ENCODE peak calls at places on chromosomes 7 and 10, in four cellular contexts. X is GM12878, F is mammary epithelial cell, A is neural progenitor cell. T is an unnamed sample.

GRCh38 chr10:114404171-114405010 is at the start of gene AFAP1L2:
- DNase-seq in X (no peak), F (peak), A (peak), T (no peak)

GRCh38 chr7:4715385-4715770 is 33.3 kb downstream of the FOXK1 start:
- DNase-seq in X (no peak), A (no peak), F (peak), T (peak)

GRCh38 chr7:24318326-24318725 is 34.3 kb downstream of the NPY start:
- DNase-seq in F (no peak), X (no peak), A (peak), T (peak)

GRCh38 chr10:54091237-54091636 is 709.8 kb downstream of the PCDH15 start:
- DNase-seq in F (no peak), X (no peak), A (no peak), T (no peak)

GRCh38 chr7:22361795-22362194 is 4.8 kb upstream of the RAPGEF5 start:
- DNase-seq in F (peak), A (no peak), X (no peak), T (no peak)

GRCh38 chr10:131858118-131858515 is 42.7 kb upstream of the PPP2R2D start:
- DNase-seq in X (no peak), A (no peak), F (no peak), T (no peak)

GRCh38 chr10:117539271-117539876 is 3.2 kb upstream of the EMX2 start:
- DNase-seq in F (no peak), X (no peak), A (no peak), T (no peak)

GRCh38 chr10:3848768-3849643 is 64.0 kb upstream of the KLF6 start:
- DNase-seq in X (no peak), A (no peak), F (peak), T (peak)

GRCh38 chr10:96041146-96041545 is 2.2 kb upstream of the CCNJ start:
- DNase-seq in F (no peak), X (no peak), A (no peak), T (no peak)

GRCh38 chr10:96043157-96043894 is at the start of gene CCNJ:
- DNase-seq in X (peak), A (peak), F (peak), T (peak)

GRCh38 chr10:96046546-96046945 is 3.2 kb downstream of the CCNJ start:
- DNase-seq in X (no peak), F (no peak), A (no peak), T (no peak)

GRCh38 chr10:96044686-96045085 is 1.3 kb downstream of the CCNJ start:
- DNase-seq in A (peak), X (no peak), F (peak), T (peak)

DNA sequence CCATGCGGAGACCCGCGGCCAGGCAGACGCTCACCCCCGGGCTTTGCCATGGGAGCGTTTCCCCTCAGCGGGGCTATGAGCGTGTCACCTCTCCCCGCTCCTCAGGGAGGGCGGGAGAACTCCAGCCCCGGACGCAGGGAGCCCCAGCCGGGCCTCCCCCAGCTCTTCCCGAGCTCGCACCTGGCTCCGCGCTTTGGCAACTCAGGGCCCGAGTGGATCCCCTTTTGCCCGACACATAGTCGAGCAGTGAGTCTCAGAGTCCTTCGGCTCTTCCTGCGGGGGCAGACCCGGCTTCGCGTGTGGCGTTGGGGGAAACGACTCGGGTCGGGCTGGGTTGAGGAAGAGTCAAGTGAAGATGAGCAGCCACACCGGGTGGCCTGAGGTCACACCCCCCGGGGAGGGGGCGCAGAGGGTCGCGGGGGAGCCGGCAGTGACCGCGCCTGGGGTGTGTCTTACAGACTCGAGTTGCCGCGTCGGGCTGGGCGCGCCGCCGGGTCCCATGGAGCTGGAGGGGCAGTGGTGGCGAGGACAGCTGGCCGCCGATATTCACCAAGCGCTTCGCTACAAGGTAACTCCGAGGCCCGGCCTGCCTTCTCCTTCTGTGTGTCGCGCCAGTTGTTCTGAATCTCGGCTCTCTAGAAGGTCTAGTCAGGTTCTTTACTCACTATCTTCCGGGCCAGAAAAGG is 655 bp downstream of the CCNJ start:
- DNase-seq in F (peak), X (no peak), A (peak), T (peak)
- TF ChIP-seq EZH2 in F (no peak), X (no peak), A (no peak), T (no peak)

GRCh38 chr7:151433721-151434400 is 6.1 kb downstream of the CRYGN start:
- DNase-seq in F (no peak), X (no peak), A (no peak), T (no peak)
- H3K4me3 ChIP-seq in F (no peak), X (no peak), A (no peak), T (no peak)

GRCh38 chr7:27245124-27245797 is 2.7 kb downstream of the EVX1 start:
- DNase-seq in A (peak), F (no peak), X (no peak), T (no peak)

GRCh38 chr7:27247000-27247399 is 4.4 kb downstream of the EVX1 start:
- DNase-seq in X (no peak), A (peak), F (no peak), T (no peak)

GRCh38 chr7:27244488-27245123 is 2.0 kb downstream of the EVX1 start:
- DNase-seq in X (no peak), A (no peak), F (no peak), T (no peak)

GRCh38 chr7:27247452-27248426 is 5.1 kb downstream of the EVX1 start:
- DNase-seq in X (no peak), F (no peak), A (no peak), T (no peak)

GRCh38 chr7:27245798-27246691 is 3.4 kb downstream of the EVX1 start:
- DNase-seq in F (peak), X (no peak), A (peak), T (no peak)
- TF ChIP-seq EZH2 in F (no peak), X (no peak), A (peak), T (peak)

GRCh38 chr10:33027088-33027487 is 69.1 kb upstream of the ITGB1 start:
- DNase-seq in A (no peak), X (no peak), F (peak), T (no peak)

GRCh38 chr10:33025039-33025438 is 67.0 kb upstream of the ITGB1 start:
- DNase-seq in F (no peak), A (no peak), X (no peak), T (no peak)

GRCh38 chr10:33025910-33026309 is 67.9 kb upstream of the ITGB1 start:
- DNase-seq in A (no peak), X (no peak), F (no peak), T (no peak)

GRCh38 chr10:33022090-33022489 is 64.1 kb upstream of the ITGB1 start:
- DNase-seq in X (no peak), F (peak), A (no peak), T (no peak)

DNA sequence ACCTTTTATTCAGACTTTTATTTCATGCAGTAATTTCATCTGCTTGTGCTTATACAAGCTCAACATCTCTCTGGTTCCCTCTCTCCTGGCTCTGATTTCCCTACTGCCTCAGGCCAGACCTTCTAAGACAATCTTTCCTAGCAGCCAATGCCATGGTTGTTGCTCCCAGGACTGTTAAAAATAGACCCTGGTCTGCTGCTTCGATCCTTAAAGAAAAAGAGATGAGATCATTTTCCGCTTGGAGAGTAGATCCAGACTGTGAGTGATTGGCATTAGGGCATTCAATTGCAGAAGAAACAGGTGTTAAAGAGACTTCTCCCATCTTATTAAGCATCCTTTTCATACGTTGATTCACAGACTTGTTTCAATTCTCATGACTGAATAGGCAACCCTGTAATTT is 68.4 kb upstream of the ITGB1 start:
- DNase-seq in X (no peak), A (no peak), F (no peak), T (no peak)
- H3K4me3 ChIP-seq in X (no peak), A (no peak), F (no peak), T (no peak)

GRCh38 chr7:1235501-1236131 is 2.9 kb downstream of the UNCX start:
- DNase-seq in X (no peak), A (peak), F (peak), T (peak)
- TF ChIP-seq EZH2 in X (no peak), A (peak), F (no peak), T (peak)

T was measured in A673.